ENCODE peak calls at places on chromosome 2, in seven cellular contexts. Q is lower lobe of right lung; I is bronchial epithelial cell; Y is stomach; N is fibroblast of lung; K is OCI-LY7; F is CD8-positive, alpha-beta T cell. C is an unnamed sample.

GRCh38 chr2:28347193-28347592 is 45.5 kb upstream of the FOSL2 start:
- DNase-seq in Q (peak; percentile 14), I (no peak), Y (no peak), N (no peak), F (no peak), K (no peak), C (no peak)

GRCh38 chr2:46387886-46388515 is 90.8 kb downstream of the EPAS1 start:
- DNase-seq in K (no peak), N (no peak), Y (no peak), I (no peak), F (no peak), Q (no peak), C (no peak)

GRCh38 chr2:28869494-28870145 is 489 bp downstream of the TRMT61B start:
- DNase-seq in Y (no peak), I (peak; percentile 9), K (no peak), Q (peak; percentile 58), F (no peak), N (no peak), C (no peak)

GRCh38 chr2:26243643-26244478 is 571 bp downstream of the HADHA start:
- DNase-seq in N (peak; percentile 50), F (no peak), K (peak; percentile 59), I (peak; percentile 71), Q (no peak), Y (peak; percentile 35), C (no peak)

GRCh38 chr2:122072666-122073065 is 317.2 kb downstream of the TSN start:
- DNase-seq in Y (no peak), F (no peak), Q (no peak), I (no peak), K (no peak), N (no peak), C (no peak)

GRCh38 chr2:223460774-223461211 is 141.4 kb downstream of the SCG2 start:
- DNase-seq in Y (no peak), K (no peak), Q (no peak), N (peak; percentile 64), I (peak; percentile 79), F (no peak), C (no peak)

GRCh38 chr2:2642906-2643890 is 312.1 kb upstream of the MYT1L start:
- DNase-seq in Q (no peak), I (no peak), Y (no peak), N (no peak), K (no peak), F (no peak), C (no peak)

GRCh38 chr2:13581471-13581870 is 864.7 kb downstream of the TRIB2 start:
- DNase-seq in K (no peak), I (no peak), Y (no peak), F (no peak), N (no peak), Q (no peak), C (no peak)

GRCh38 chr2:119301413-119301812 is 65.2 kb downstream of the C2orf76 start:
- DNase-seq in Q (no peak), I (no peak), N (no peak), F (no peak), Y (no peak), K (no peak), C (no peak)

GRCh38 chr2:191933307-191934105 is 86.6 kb upstream of the CAVIN2 start:
- DNase-seq in K (no peak), F (no peak), I (peak; percentile 63), Y (no peak), Q (no peak), N (no peak), C (no peak)

GRCh38 chr2:146523218-146523617 is 1321.6 kb upstream of the ACVR2A start:
- DNase-seq in F (no peak), Q (no peak), I (peak; percentile 30), N (peak; percentile 50), K (peak; percentile 6), Y (no peak), C (no peak)

GRCh38 chr2:82650038-82650437 is 1809.0 kb downstream of the SUCLG1 start:
- DNase-seq in N (peak; percentile 33), F (no peak), Q (no peak), K (no peak), I (peak; percentile 33), Y (no peak), C (no peak)

GRCh38 chr2:56117764-56118163 is 66.0 kb upstream of the CCDC85A start:
- DNase-seq in Y (no peak), I (peak; percentile 20), N (no peak), Q (no peak), F (no peak), K (no peak), C (no peak)

GRCh38 chr2:109692013-109692738 is 78.0 kb downstream of the SOWAHC start:
- DNase-seq in Q (no peak), Y (no peak), K (no peak), I (no peak), F (no peak), N (no peak), C (no peak)

GRCh38 chr2:121006783-121007489 is 271.3 kb downstream of the GLI2 start:
- DNase-seq in Y (no peak), F (no peak), K (no peak), N (no peak), I (no peak), Q (no peak), C (no peak)

DNA sequence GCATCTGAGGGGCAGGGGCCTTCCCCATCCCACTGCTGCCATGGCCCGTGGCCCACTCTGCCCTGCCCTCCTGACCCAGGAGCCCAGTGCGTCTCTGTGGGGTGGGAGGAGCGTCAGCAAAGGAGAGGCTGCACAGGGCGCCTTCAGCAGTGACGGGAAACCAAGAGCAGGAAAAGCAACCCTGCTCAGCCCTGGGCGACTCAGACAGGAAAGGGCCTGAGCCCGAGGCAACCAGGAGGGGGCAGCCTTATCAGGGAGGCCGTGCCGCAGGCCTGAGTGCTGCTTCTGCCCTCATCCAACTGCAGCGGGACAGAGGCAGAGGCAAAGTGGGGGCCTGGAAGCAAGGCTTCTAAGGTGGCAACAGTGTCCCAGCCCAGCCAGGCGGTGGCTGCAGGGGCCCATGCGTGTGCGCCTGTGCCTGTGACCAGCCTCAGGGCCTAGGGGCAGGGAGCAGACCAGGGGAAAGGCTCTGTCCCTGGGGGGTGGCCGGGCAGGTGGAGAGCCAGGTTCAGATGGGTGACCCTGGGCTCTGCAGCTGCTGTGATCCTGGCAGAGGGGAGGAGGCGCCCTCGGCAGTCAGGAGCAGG is 23.3 kb upstream of the ALPI start:
- DNase-seq in Y (no peak), Q (peak; percentile 33), F (no peak), N (no peak), I (no peak), K (peak; percentile 24), C (no peak)
- TF ChIP-seq CTCF in Y (no peak), Q (no peak), F (no peak), N (no peak), I (peak; percentile 21), K (peak; percentile 59), C (no peak)

DNA sequence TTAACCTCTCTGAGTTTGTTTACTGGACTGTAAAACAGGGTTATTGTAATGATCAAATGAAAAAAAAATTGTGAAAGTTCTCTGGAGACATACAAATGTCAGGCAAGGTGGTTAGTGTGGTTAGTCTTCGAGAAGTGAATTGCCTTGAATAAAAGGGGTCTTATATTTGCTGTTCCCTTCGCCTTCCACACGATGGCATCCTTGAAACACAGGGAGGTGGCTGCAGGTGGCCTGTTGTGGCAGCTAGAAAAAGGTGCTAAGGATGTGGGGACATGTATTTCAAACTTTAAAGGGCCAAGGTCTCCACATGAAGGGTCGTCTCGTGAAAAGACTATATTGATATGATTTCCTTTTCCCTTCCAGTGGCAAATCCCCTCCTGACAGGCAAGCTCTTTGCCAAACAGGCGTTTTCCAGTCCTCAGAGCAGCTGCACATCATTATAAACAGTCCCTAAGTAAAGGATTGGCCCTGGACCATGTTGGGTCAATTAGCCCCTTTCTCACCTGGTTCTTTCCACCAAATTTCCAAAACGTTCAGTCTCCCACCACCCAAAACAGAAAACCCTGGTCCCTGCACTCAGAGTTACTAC is 68.5 kb downstream of the COPS8 start:
- DNase-seq in Y (peak; percentile 40), F (peak; percentile 48), I (peak; percentile 40), N (peak; percentile 74), Q (no peak), K (peak; percentile 79), C (no peak)
- TF ChIP-seq CTCF in Y (peak; percentile 48), F (peak; percentile 59), I (peak; percentile 61), N (peak; percentile 77), Q (peak; percentile 62), K (peak; percentile 89), C (peak; percentile 93)

GRCh38 chr2:203756161-203756560 is 49.7 kb downstream of the CD28 start:
- DNase-seq in F (no peak), Q (no peak), K (no peak), I (no peak), N (no peak), Y (no peak), C (no peak)
- TF ChIP-seq CTCF in F (no peak), Q (no peak), K (no peak), I (no peak), N (no peak), Y (no peak), C (no peak)

GRCh38 chr2:136255127-136255526 is 137.2 kb upstream of the CXCR4 start:
- DNase-seq in F (no peak), I (no peak), K (peak; percentile 43), Y (no peak), Q (no peak), N (no peak), C (no peak)

GRCh38 chr2:136254681-136255080 is 136.7 kb upstream of the CXCR4 start:
- DNase-seq in I (no peak), F (no peak), K (peak; percentile 64), Y (no peak), Q (no peak), N (no peak), C (no peak)

GRCh38 chr2:136253288-136254004 is 135.5 kb upstream of the CXCR4 start:
- DNase-seq in Q (peak; percentile 62), F (no peak), N (no peak), K (peak; percentile 75), I (no peak), Y (no peak), C (no peak)

GRCh38 chr2:136257893-136258292 is 139.9 kb upstream of the CXCR4 start:
- DNase-seq in F (no peak), K (no peak), Y (no peak), N (no peak), Q (no peak), I (no peak), C (no peak)

GRCh38 chr2:136255648-136256461 is 137.9 kb upstream of the CXCR4 start:
- DNase-seq in Q (no peak), F (peak; percentile 44), Y (no peak), N (no peak), K (peak; percentile 85), I (no peak), C (no peak)
- TF ChIP-seq CTCF in Q (no peak), F (no peak), Y (no peak), N (no peak), K (peak; percentile 80), I (no peak), C (no peak)

GRCh38 chr2:64317712-64318475 is 136.1 kb upstream of the LGALSL start:
- DNase-seq in K (peak; percentile 45), Q (no peak), F (no peak), Y (no peak), I (no peak), N (no peak), C (no peak)
- TF ChIP-seq CTCF in K (peak; percentile 58), Q (no peak), F (no peak), Y (no peak), I (no peak), N (no peak), C (no peak)

DNA sequence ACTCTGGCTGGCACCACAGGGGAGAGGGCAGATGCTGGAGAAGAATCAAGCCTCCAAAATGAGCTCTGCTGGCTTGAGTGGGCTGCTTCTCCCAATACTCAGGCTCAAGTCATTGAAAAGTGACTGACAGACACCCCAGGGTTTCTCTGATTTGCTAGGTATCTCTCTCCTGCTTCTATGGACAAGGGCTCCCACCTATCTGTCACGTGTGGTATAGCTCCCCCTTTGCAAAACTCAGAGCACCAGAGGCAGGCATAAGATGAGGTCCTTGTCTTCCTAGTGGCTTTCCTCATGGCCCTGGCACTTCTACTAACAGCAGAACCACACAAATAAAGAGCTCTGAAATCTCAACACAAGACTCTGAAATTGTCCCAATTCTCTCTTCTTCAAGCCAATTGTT is 105.2 kb downstream of the GALNT14 start:
- DNase-seq in Q (no peak), Y (no peak), N (no peak), I (no peak), K (no peak), F (no peak), C (no peak)
- TF ChIP-seq CTCF in Q (no peak), Y (no peak), N (no peak), I (no peak), K (peak; percentile 38), F (no peak), C (no peak)